ENCODE peak calls at places on chromosomes 5 and 9, in ten cellular contexts. D is cardiac fibroblast, Q is astrocyte of the spinal cord, A is GM12865, Z is fibroblast of pulmonary artery, R is cardiac muscle cell, I is thoracic aorta, N is A549, M is suprapubic skin, P is Caco-2. L is an unnamed sample.

GRCh38 chr9:23820731-23821399 is 5.2 kb downstream of the ELAVL2 start:
- DNase-seq in Z (no peak), R (peak; percentile 61), Q (peak; percentile 21), I (no peak), D (no peak), M (no peak), P (no peak), N (no peak), A (no peak), L (no peak)

GRCh38 chr5:81904861-81905260 is 67.0 kb upstream of the ATG10 start:
- DNase-seq in R (no peak), Z (no peak), I (no peak), A (no peak), D (peak; percentile 4), N (no peak), M (no peak), P (peak; percentile 49), Q (no peak), L (no peak)

GRCh38 chr9:113600871-113601545 is 137.5 kb downstream of the RGS3 start:
- DNase-seq in Z (no peak), Q (no peak), A (no peak), M (no peak), D (no peak), P (no peak), N (no peak), I (no peak), R (no peak), L (no peak)

GRCh38 chr5:17203329-17204132 is 13.9 kb upstream of the BASP1 start:
- DNase-seq in Z (peak; percentile 88), D (peak; percentile 89), I (no peak), N (peak; percentile 76), R (peak; percentile 73), P (peak; percentile 65), Q (peak; percentile 77), A (peak; percentile 51), M (no peak), L (peak; percentile 66)

GRCh38 chr9:127574089-127574921 is 37.8 kb upstream of the STXBP1 start:
- DNase-seq in D (no peak), I (peak; percentile 56), P (no peak), R (no peak), N (peak; percentile 76), A (no peak), Q (peak; percentile 53), Z (peak; percentile 47), M (no peak), L (no peak)

GRCh38 chr9:120043448-120043847 is 536.5 kb downstream of the CDK5RAP2 start:
- DNase-seq in Q (no peak), N (peak; percentile 8), Z (no peak), R (no peak), M (no peak), D (no peak), A (no peak), I (no peak), P (no peak), L (no peak)

GRCh38 chr9:121122450-121123032 is 47.8 kb downstream of the CNTRL start:
- DNase-seq in Z (peak; percentile 4), M (no peak), Q (peak; percentile 24), P (no peak), N (no peak), R (no peak), A (peak; percentile 36), I (no peak), D (peak; percentile 25), L (no peak)

GRCh38 chr5:53481887-53482716 is 1.7 kb downstream of the FST start:
- DNase-seq in Q (peak; percentile 75), I (peak; percentile 11), M (peak; percentile 94), R (peak; percentile 63), A (peak; percentile 71), P (peak; percentile 77), D (peak; percentile 85), N (peak; percentile 64), Z (peak; percentile 85), L (peak; percentile 34)

GRCh38 chr5:133456933-133457402 is 155.4 kb downstream of the FSTL4 start:
- DNase-seq in N (no peak), A (no peak), M (no peak), I (no peak), Z (peak; percentile 7), D (no peak), R (no peak), Q (no peak), P (peak; percentile 57), L (no peak)

GRCh38 chr9:83061036-83061435 is 1.9 kb downstream of the RASEF start:
- DNase-seq in A (no peak), Q (peak; percentile 15), I (no peak), N (peak; percentile 70), R (no peak), Z (no peak), P (no peak), D (no peak), M (no peak), L (no peak)

GRCh38 chr9:98011122-98011521 is 28.0 kb downstream of the ANP32B start:
- DNase-seq in N (no peak), D (no peak), I (no peak), M (no peak), R (no peak), Z (no peak), P (no peak), Q (no peak), A (no peak), L (no peak)

GRCh38 chr5:60674670-60675069 is 25.3 kb downstream of the DEPDC1B start:
- DNase-seq in P (no peak), A (no peak), N (no peak), Q (no peak), I (no peak), Z (no peak), M (no peak), R (no peak), D (peak; percentile 9), L (no peak)

DNA sequence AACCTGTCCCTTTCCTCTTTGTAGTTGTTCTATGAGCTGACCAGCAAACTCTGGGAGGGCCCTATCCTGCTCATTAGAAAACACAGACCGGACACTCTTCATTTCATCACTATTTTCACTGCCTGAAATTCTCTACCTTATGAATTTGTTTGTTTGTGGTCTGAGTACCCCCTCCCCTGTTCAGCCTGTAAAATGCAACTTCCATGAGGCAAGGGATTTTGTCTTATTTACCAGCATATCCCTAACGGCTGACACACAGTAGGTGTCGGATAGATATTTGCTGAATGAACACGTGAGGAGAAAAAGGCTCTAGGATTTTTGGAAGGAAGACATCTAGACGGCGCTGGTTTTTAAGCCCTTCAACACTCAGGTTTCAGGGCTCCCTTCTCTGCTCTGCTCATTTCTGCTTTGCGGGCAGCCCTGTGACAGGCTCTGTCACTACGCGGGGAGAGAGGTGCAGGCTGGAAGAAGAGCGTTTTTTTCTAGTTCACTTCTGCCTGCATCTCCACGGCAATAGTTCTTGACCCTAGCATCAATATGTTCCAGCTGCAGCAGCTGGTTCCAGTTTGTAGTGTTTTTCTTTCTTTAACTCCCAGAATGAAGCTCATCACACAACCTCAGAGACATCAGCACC is 41.0 kb downstream of the KCNMB1 start:
- DNase-seq in R (no peak), P (no peak), A (no peak), D (peak; percentile 10), I (no peak), Q (no peak), N (no peak), M (no peak), Z (peak; percentile 32), L (no peak)
- TF ChIP-seq CTCF in R (peak; percentile 30), P (no peak), A (no peak), D (no peak), I (no peak), Q (no peak), N (no peak), M (peak; percentile 15), Z (peak; percentile 41), L (no peak)

GRCh38 chr5:157343842-157344790 is 78.2 kb downstream of the CYFIP2 start:
- DNase-seq in R (no peak), M (no peak), D (no peak), I (no peak), Z (no peak), N (no peak), Q (no peak), A (peak; percentile 36), P (no peak), L (no peak)
- H3K4me3 ChIP-seq in R (no peak overlapping the region), M (no peak overlapping the region), D (no peak overlapping the region), I (no peak overlapping the region), Z (no peak overlapping the region), N (no peak overlapping the region), Q (no peak overlapping the region), A (no peak overlapping the region), P (no peak overlapping the region), L (no peak overlapping the region)

GRCh38 chr5:113721171-113721570 is 207.7 kb downstream of the YTHDC2 start:
- DNase-seq in I (no peak), R (no peak), D (no peak), P (no peak), A (no peak), Z (no peak), N (no peak), M (no peak), Q (no peak), L (no peak)

GRCh38 chr5:113722979-113723378 is 209.5 kb downstream of the YTHDC2 start:
- DNase-seq in Z (no peak), N (no peak), M (no peak), Q (no peak), R (no peak), P (no peak), D (no peak), A (no peak), I (no peak), L (no peak)

DNA sequence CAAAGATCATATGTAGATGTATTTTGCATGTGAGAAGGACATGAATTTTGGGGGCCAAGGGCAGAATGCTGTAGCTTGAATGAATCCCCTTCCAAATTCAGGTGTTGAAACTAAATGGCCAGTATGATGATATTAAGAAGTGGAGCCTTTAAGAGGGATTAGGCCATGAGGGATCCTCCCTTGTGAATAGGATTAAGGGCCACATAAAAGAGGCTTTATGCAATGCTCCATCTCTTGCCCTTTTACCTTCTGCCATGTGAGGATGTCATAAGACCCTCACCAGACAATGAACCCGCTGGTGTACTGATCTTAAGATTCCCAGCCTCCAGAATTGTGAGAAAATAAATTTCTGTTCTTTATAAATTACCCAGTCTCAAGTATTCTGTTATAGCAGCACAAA is 206.1 kb downstream of the YTHDC2 start:
- DNase-seq in M (no peak), D (no peak), A (no peak), Z (no peak), Q (no peak), I (no peak), P (no peak), R (no peak), N (no peak), L (no peak)
- TF ChIP-seq CTCF in M (no peak), D (no peak), A (no peak), Z (no peak), Q (no peak), I (no peak), P (no peak), R (no peak), N (no peak), L (no peak)

DNA sequence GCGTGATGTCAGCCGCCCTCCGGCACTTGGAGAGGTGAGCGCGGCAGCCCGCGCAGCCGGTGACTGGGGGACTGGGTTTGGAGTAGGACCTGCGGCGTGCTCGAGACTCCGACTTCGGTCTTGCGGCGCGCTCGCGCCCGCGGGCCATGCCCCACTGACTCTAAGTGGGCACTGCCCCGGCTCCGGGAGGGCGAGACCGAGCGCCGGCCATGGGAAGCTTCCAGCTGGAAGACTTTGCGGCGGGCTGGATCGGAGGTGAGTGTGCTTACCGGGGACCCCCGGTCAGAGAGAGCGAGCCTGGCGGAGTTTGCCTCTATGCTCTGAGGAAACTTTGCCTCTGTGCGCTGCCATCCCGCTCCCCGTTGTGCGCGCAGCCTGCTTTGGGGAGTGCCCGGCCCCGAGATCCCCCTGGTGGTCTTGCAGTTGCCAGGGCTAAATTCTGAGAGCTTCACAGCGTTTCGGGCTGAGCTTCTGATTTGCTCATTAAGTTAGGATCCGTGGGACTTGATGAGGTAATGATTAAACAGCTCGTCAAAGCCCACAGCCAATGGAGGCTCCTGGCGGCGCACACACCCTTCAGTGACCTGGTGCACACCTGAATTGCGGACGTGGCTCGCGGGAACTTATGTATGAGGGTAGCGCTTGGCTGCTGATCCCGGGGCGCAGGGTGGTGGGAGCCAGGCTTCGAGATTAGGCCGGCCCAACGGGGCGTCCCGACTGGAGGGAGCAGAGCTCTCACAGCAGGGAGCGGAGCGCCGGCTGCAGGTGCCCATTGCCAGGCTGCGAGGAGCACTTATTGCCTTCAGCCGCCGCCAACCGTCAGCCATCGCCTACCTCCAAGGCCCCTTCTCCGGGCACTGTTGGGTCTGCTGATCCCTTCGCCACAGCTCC is at the start of gene SLC25A48:
- DNase-seq in M (peak; percentile 84), D (no peak), R (peak; percentile 87), P (peak; percentile 86), Z (no peak), N (peak; percentile 75), Q (no peak), I (no peak), A (peak; percentile 56), L (no peak)
- H3K4me3 ChIP-seq in M (peak within 1 kb of the TSS; percentile 58), D (peak within 1 kb of the TSS; percentile 32), R (peak within 1 kb of the TSS; percentile 51), P (peak within 1 kb of the TSS; percentile 57), Z (peak within 1 kb of the TSS; percentile 17), N (peak within 1 kb of the TSS; percentile 47), Q (no peak within 1 kb of the TSS), I (peak within 1 kb of the TSS; percentile 54), A (no peak within 1 kb of the TSS), L (peak within 1 kb of the TSS; percentile 41)

L was measured in astrocyte of the cerebellum.